ENCODE peak calls at places on chromosomes 5 and 9, in eight cellular contexts. O is heart right ventricle, G is foreskin fibroblast, Q is psoas muscle, Z is stomach, N is adrenal gland, T is prostate gland, U is astrocyte of the spinal cord. H is an unnamed sample.
A peak's percentile ranks its signal among the peaks of the same experiment; 100 is the strongest.

GRCh38 chr5:34499001-34499734 is 157.0 kb upstream of the RAI14 start:
- DNase-seq in Q (no peak), T (no peak), O (no peak), N (no peak), U (peak; percentile 82), G (peak; percentile 84), Z (no peak), H (peak; percentile 82)

GRCh38 chr5:53326420-53327153 is 153.8 kb upstream of the FST start:
- DNase-seq in G (peak; percentile 65), T (no peak), O (no peak), Q (no peak), N (no peak), U (no peak), Z (no peak), H (peak; percentile 75)

GRCh38 chr9:109975574-109976327 is 195.8 kb downstream of the PALM2AKAP2 start:
- DNase-seq in N (no peak), Z (no peak), G (peak; percentile 62), U (peak; percentile 90), O (no peak), T (no peak), Q (no peak), H (peak; percentile 88)

GRCh38 chr9:114235113-114235589 is 79.8 kb downstream of the COL27A1 start:
- DNase-seq in Z (no peak), Q (no peak), T (no peak), G (no peak), U (no peak), N (no peak), O (no peak), H (no peak)

GRCh38 chr5:131640043-131640856 is 5.2 kb upstream of the RAPGEF6 start:
- DNase-seq in Q (no peak), G (peak; percentile 69), T (no peak), N (no peak), U (no peak), Z (no peak), O (no peak), H (peak; percentile 14)

GRCh38 chr9:129414377-129415021 is 206.4 kb downstream of the C9orf50 start:
- DNase-seq in O (peak; percentile 52), U (peak; percentile 46), G (peak; percentile 66), T (no peak), Z (no peak), Q (peak; percentile 36), N (no peak), H (peak; percentile 79)

GRCh38 chr9:136451221-136451877 is 11.7 kb upstream of the INPP5E start:
- DNase-seq in O (no peak), T (no peak), Z (no peak), N (no peak), Q (no peak), U (no peak), G (no peak), H (no peak)

GRCh38 chr9:121609845-121610637 is 41.4 kb upstream of the DAB2IP start:
- DNase-seq in Z (peak; percentile 66), Q (peak; percentile 67), N (peak; percentile 71), U (peak; percentile 64), G (no peak), T (peak; percentile 48), O (peak; percentile 54), H (peak; percentile 45)

GRCh38 chr5:157345485-157345884 is 79.6 kb downstream of the CYFIP2 start:
- DNase-seq in G (no peak), Q (no peak), U (no peak), N (no peak), Z (no peak), T (no peak), O (no peak), H (no peak)

GRCh38 chr9:110912701-110913291 is 125.5 kb downstream of the LPAR1 start:
- DNase-seq in Z (no peak), G (peak; percentile 50), O (no peak), Q (no peak), T (no peak), N (no peak), U (no peak), H (peak; percentile 38)

GRCh38 chr5:149235841-149236240 is 35.8 kb upstream of the AFAP1L1 start:
- DNase-seq in U (no peak), G (peak; percentile 32), N (no peak), Q (no peak), T (no peak), O (peak; percentile 33), Z (no peak), H (no peak)

GRCh38 chr5:28710360-28710759 is 1672.0 kb upstream of the CDH9 start:
- DNase-seq in O (no peak), U (no peak), Z (no peak), T (no peak), Q (no peak), G (no peak), N (no peak), H (no peak)

GRCh38 chr9:133888048-133888778 is 103.9 kb downstream of the VAV2 start:
- DNase-seq in Z (no peak), T (no peak), Q (no peak), U (no peak), O (no peak), G (no peak), N (no peak), H (no peak)

GRCh38 chr9:27703591-27703990 is 130.3 kb upstream of the C9orf72 start:
- DNase-seq in T (no peak), U (no peak), Q (no peak), O (no peak), Z (no peak), N (no peak), G (no peak), H (no peak)

GRCh38 chr9:71079451-71079850 is 42.0 kb downstream of the TRPM3 start:
- DNase-seq in Q (no peak), U (peak; percentile 1), Z (no peak), T (no peak), G (peak; percentile 89), O (no peak), N (no peak), H (peak; percentile 73)

GRCh38 chr5:161847896-161848510 is at the start of gene GABRA1:
- DNase-seq in G (no peak), N (no peak), O (no peak), U (no peak), T (no peak), Z (no peak), Q (no peak), H (no peak)

GRCh38 chr5:77775773-77776605 is at the start of gene TBCA:
- DNase-seq in G (peak; percentile 98), O (peak; percentile 91), N (peak; percentile 92), Z (peak; percentile 88), U (peak; percentile 93), Q (peak; percentile 85), T (peak; percentile 79), H (peak; percentile 90)

GRCh38 chr5:176587398-176587797 is 22.6 kb downstream of the GPRIN1 start:
- DNase-seq in O (no peak), N (no peak), G (no peak), U (no peak), Z (no peak), Q (no peak), T (no peak), H (no peak)

GRCh38 chr9:91790912-91791311 is 159.1 kb downstream of the ROR2 start:
- DNase-seq in U (no peak), G (peak; percentile 78), N (no peak), O (no peak), Z (no peak), Q (no peak), T (no peak), H (no peak)

GRCh38 chr5:123511290-123511647 is 708 bp upstream of the CSNK1G3 start:
- DNase-seq in U (peak; percentile 70), O (no peak), Q (no peak), G (peak; percentile 58), Z (no peak), T (no peak), N (no peak), H (peak; percentile 63)

GRCh38 chr9:115170674-115171073 is 52.7 kb upstream of the TNC start:
- DNase-seq in N (no peak), T (no peak), O (no peak), Q (peak; percentile 13), G (peak; percentile 83), U (peak; percentile 64), Z (no peak), H (peak; percentile 54)

GRCh38 chr5:106675674-106676073 is 995.1 kb downstream of the EFNA5 start:
- DNase-seq in U (no peak), Z (no peak), Q (no peak), T (no peak), O (no peak), N (no peak), G (no peak), H (no peak)

GRCh38 chr5:156326718-156327259 is at the start of gene SGCD:
- DNase-seq in U (peak; percentile 77), Z (peak; percentile 35), O (peak; percentile 71), Q (peak; percentile 71), T (no peak), G (peak; percentile 94), N (peak; percentile 57), H (peak; percentile 98)

GRCh38 chr9:72564517-72565281 is 43.3 kb downstream of the TMC1 start:
- DNase-seq in O (no peak), Q (no peak), G (no peak), T (peak; percentile 56), N (no peak), U (no peak), Z (no peak), H (no peak)

GRCh38 chr5:78341445-78341844 is 19.0 kb upstream of the SCAMP1 start:
- DNase-seq in O (no peak), G (no peak), Q (no peak), T (no peak), U (no peak), Z (no peak), N (no peak), H (no peak)

DNA sequence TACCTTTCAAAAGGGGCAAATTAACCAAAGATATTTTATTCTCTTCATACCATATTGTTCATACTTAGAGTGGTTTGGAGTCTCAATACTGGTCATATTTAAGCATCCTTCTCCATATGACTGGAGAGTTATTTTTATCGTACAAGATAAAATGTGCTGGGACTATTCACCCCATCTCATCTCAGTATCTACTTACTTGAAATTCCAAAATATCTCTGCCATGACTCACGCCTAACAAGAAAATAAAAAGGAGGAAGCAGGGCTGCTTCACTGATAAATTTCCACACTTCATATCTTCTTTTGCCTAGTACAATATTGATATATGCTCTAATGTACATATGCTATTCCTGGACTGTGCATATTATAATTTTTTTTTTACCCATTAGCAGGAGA is 277.9 kb upstream of the CDH9 start:
- DNase-seq in U (no peak), O (no peak), Z (no peak), N (no peak), G (peak; percentile 11), Q (no peak), T (no peak), H (peak; percentile 65)
- H3K4me3 ChIP-seq in U (no peak overlapping the region), O (no peak overlapping the region), Z (no peak overlapping the region), N (no peak overlapping the region), G (no peak overlapping the region), Q (no peak overlapping the region), T (no peak overlapping the region), H (no peak overlapping the region)

GRCh38 chr5:15476977-15477376 is 23.0 kb upstream of the FBXL7 start:
- DNase-seq in N (no peak), G (no peak), T (no peak), O (no peak), U (no peak), Q (no peak), Z (no peak), H (no peak)
- TF ChIP-seq CTCF in N (no peak), G (no peak), T (no peak), O (no peak), U (no peak), Q (no peak), Z (no peak), H (no peak)

GRCh38 chr5:94621763-94622162 is 3.3 kb downstream of the SLF1 start:
- DNase-seq in Z (no peak), Q (no peak), U (no peak), G (no peak), T (no peak), O (no peak), N (no peak), H (no peak)
- H3K4me3 ChIP-seq in Z (no peak overlapping the region), Q (no peak overlapping the region), U (no peak overlapping the region), G (no peak overlapping the region), T (no peak overlapping the region), O (no peak overlapping the region), N (no peak overlapping the region), H (no peak overlapping the region)

GRCh38 chr5:133709074-133709676 is 96.8 kb upstream of the FSTL4 start:
- DNase-seq in U (peak; percentile 4), T (no peak), N (no peak), G (peak; percentile 55), O (no peak), Q (no peak), Z (no peak), H (peak; percentile 9)
- TF ChIP-seq CTCF in U (no peak), T (no peak), N (no peak), G (no peak), O (no peak), Q (no peak), Z (no peak), H (no peak)